ENCODE peak calls at places on chromosomes 4 and X, in five cellular contexts. K is fibroblast of lung, J is small intestine, F is PC-9, V is colonic mucosa. I is an unnamed sample.

GRCh38 chr4:1226167-1226514 is 22.8 kb downstream of the CTBP1 start:
- DNase-seq in F (no peak), J (no peak), V (no peak), K (no peak), I (no peak)

GRCh38 chr4:41360214-41360910 is 103.6 kb downstream of the UCHL1 start:
- DNase-seq in V (peak; percentile 57), K (peak; percentile 58), F (peak; percentile 78), J (peak; percentile 24), I (peak; percentile 68)

GRCh38 chrX:132119821-132120220 is 8.0 kb downstream of the FRMD7 start:
- DNase-seq in J (no peak), F (peak; percentile 76), V (no peak), K (no peak), I (no peak)

GRCh38 chrX:122586831-122587230 is 597.2 kb upstream of the GRIA3 start:
- DNase-seq in K (peak; percentile 61), V (no peak), J (no peak), F (no peak), I (no peak)

GRCh38 chr4:31660916-31661315 is 940.7 kb downstream of the PCDH7 start:
- DNase-seq in F (no peak), V (no peak), K (no peak), J (no peak), I (no peak)

GRCh38 chr4:1310796-1311715 is 21.4 kb downstream of the MAEA start:
- DNase-seq in F (no peak), J (no peak), K (no peak), V (no peak), I (no peak)

GRCh38 chr4:6229095-6229494 is 28.7 kb upstream of the JAKMIP1 start:
- DNase-seq in K (no peak), V (no peak), F (no peak), J (no peak), I (no peak)

GRCh38 chr4:158209825-158210807 is at the start of gene TMEM144:
- DNase-seq in V (peak; percentile 94), F (peak; percentile 94), J (peak; percentile 95), K (peak; percentile 93), I (peak; percentile 95)

GRCh38 chr4:123941306-123941705 is 544.7 kb downstream of the SPRY1 start:
- DNase-seq in K (peak; percentile 77), V (no peak), F (no peak), J (no peak), I (no peak)

GRCh38 chrX:100747090-100747489 is 15.2 kb upstream of the SYTL4 start:
- DNase-seq in J (no peak), F (no peak), K (no peak), V (no peak), I (no peak)

GRCh38 chr4:52870225-52870624 is 8.1 kb downstream of the RASL11B start:
- DNase-seq in F (no peak), V (no peak), K (no peak), J (no peak), I (no peak)

GRCh38 chrX:53049127-53049517 is 533 bp downstream of the GPR173 start:
- DNase-seq in V (no peak), K (no peak), F (no peak), J (no peak), I (no peak)

GRCh38 chrX:81354954-81355353 is 153.1 kb downstream of the SH3BGRL start:
- DNase-seq in K (no peak), J (no peak), F (no peak), V (no peak), I (no peak)
- H3K36me3 ChIP-seq in K (no peaks in the 10 kb centered on the region), J (no peaks in the 10 kb centered on the region), F (no peaks in the 10 kb centered on the region), V (no peaks in the 10 kb centered on the region), I (no peaks in the 10 kb centered on the region)

DNA sequence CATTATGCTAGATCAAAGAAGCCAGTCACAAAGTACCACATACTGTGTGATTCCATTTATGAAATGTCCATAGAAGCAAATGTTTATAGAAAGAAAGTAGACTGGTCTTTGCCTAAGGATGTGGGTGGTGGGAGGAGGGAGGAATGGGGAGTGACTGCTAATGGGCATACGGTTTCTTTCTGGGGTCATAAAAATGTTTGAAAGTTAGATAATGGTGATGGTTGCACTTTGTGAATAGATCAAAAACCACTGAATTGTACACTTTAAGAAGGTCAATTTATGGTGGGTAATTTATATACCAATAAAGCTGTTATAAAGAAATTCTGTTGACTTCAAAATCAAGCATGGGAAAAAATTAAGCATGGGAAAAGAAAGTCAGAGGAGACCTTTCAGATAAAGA is 56.6 kb downstream of the FAM13A start:
- DNase-seq in J (no peak), V (no peak), F (no peak), K (no peak), I (no peak)
- H3K27ac ChIP-seq in J (peak overlapping the region; percentile 5), V (no peak overlapping the region), F (no peak overlapping the region), K (no peak overlapping the region), I (no peak overlapping the region)

GRCh38 chr4:11628093-11628725 is 199.5 kb upstream of the HS3ST1 start:
- DNase-seq in V (no peak), J (peak; percentile 43), F (peak; percentile 61), K (peak; percentile 51), I (no peak)

GRCh38 chr4:11624370-11624769 is 195.7 kb upstream of the HS3ST1 start:
- DNase-seq in F (peak; percentile 25), J (peak; percentile 11), V (no peak), K (no peak), I (no peak)

GRCh38 chr4:11623726-11624037 is 195.0 kb upstream of the HS3ST1 start:
- DNase-seq in F (no peak), V (peak; percentile 75), J (peak; percentile 77), K (no peak), I (no peak)

GRCh38 chr4:11625206-11625605 is 196.5 kb upstream of the HS3ST1 start:
- DNase-seq in J (no peak), K (no peak), V (no peak), F (no peak), I (no peak)

DNA sequence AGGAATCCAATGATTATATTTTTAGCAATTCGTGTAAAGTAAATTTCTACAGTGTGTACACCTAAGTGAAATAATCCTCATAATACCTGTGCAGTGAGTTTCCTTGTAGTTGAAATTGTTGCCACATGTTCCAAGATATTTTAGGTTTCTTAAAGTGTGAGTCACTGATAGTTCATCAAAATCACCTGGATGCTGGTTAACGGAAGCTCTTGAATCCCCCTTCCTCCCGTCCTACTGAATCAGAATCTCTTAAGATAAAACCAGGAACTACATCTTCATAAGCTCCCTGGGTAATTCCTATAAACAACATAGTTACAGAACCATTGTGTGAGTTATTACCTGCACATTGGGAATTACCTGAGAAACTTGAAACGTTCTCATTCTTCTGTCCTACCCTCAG is 197.4 kb upstream of the HS3ST1 start:
- DNase-seq in K (no peak), V (no peak), F (no peak), J (no peak), I (no peak)
- H3K9me3 ChIP-seq in K (no peaks in the 10 kb centered on the region), V (no peaks in the 10 kb centered on the region), F (peaks cover 8% of the 10 kb centered on the region), J (no peaks in the 10 kb centered on the region), I (peaks cover 42% of the 10 kb centered on the region)

GRCh38 chr4:173325007-173325736 is 9.0 kb downstream of the HMGB2 start:
- DNase-seq in K (no peak), V (no peak), J (no peak), F (no peak), I (no peak)
- H3K36me3 ChIP-seq in K (peaks cover 5% of the 10 kb centered on the region), V (no peaks in the 10 kb centered on the region), J (peaks cover 7% of the 10 kb centered on the region), F (no peaks in the 10 kb centered on the region), I (peaks cover 59% of the 10 kb centered on the region)

GRCh38 chr4:8897768-8898167 is 26.1 kb upstream of the HMX1 start:
- DNase-seq in V (no peak), K (no peak), J (no peak), F (no peak), I (no peak)

GRCh38 chr4:8896506-8896905 is 24.9 kb upstream of the HMX1 start:
- DNase-seq in V (no peak), J (no peak), K (no peak), F (no peak), I (no peak)

GRCh38 chr4:8895295-8895694 is 23.7 kb upstream of the HMX1 start:
- DNase-seq in K (no peak), F (no peak), V (no peak), J (no peak), I (no peak)

GRCh38 chr4:8894424-8894816 is 22.8 kb upstream of the HMX1 start:
- DNase-seq in F (no peak), V (no peak), K (no peak), J (no peak), I (no peak)

DNA sequence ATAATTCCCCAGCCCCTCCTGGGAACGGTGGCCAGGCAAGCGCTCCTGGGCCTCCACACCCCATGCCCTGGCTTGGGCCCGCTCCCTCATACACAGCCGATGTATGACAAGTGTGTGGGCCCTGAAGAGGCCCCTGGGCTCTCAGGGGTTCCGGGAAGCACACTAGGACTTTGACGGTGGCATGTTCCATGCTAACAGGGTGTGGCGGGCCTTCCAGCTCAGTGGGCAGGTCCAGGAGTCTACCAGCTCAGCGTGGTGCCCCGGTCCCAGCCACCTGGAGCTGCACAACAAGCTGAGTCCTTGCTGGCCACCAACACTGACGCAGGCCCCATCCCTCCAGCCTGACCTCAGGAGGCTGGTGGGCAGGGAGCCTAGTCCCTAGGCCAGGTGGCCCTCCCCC is 24.4 kb upstream of the HMX1 start:
- DNase-seq in J (no peak), F (no peak), K (no peak), V (no peak), I (no peak)
- H3K27ac ChIP-seq in J (no peak overlapping the region), F (no peak overlapping the region), K (no peak overlapping the region), V (no peak overlapping the region), I (no peak overlapping the region)

I was measured in A673.